ENCODE peak calls at places on chromosome 1, in eight cellular contexts. K is Right ventricle myocardium inferior; P is NCI-H69; Y is mesendoderm; Z is activated CD8-positive, alpha-beta memory T cell treated with anti-CD3 and anti-CD28 coated beads for 48 hours; E is stimulated activated CD8-positive, alpha-beta memory T cell treated with anti-CD3 and anti-CD28 coated beads, Interleukin-4, amount 100 ng/mL, for 4 hours; U is cardiac septum; G is dermis blood vessel endothelial cell. B is an unnamed sample.

GRCh38 chr1:42436794-42437458 is 18.9 kb downstream of the ZMYND12 start:
- DNase-seq in K (no peak), P (no peak), Y (no peak), Z (no peak), E (no peak), U (no peak), G (peak), B (no peak)

GRCh38 chr1:32538887-32539583 is at the start of gene ZBTB8A:
- DNase-seq in K (no peak), P (peak), Y (peak), Z (no peak), E (no peak), U (peak), G (peak), B (peak)

GRCh38 chr1:90012305-90012704 is 17.4 kb downstream of the ZNF326 start:
- DNase-seq in K (no peak), P (no peak), Y (no peak), Z (no peak), E (no peak), U (no peak), G (no peak), B (no peak)

GRCh38 chr1:15215116-15215515 is 31.9 kb upstream of the FHAD1 start:
- DNase-seq in K (no peak), P (no peak), Y (no peak), Z (no peak), E (no peak), U (no peak), G (no peak), B (no peak)

GRCh38 chr1:31054349-31054748 is 11.2 kb downstream of the PUM1 start:
- DNase-seq in K (no peak), P (no peak), Y (no peak), Z (no peak), E (no peak), U (no peak), G (peak), B (no peak)

GRCh38 chr1:50829010-50829958 is 130.8 kb downstream of the FAF1 start:
- DNase-seq in K (no peak), P (peak), Y (no peak), Z (no peak), E (no peak), U (no peak), G (peak), B (no peak)

GRCh38 chr1:201911827-201912571 is 23.3 kb downstream of the SHISA4 start:
- DNase-seq in K (no peak), P (peak), Y (peak), Z (no peak), E (no peak), U (no peak), G (no peak), B (no peak)

GRCh38 chr1:55056632-55056992 is 17.3 kb downstream of the PCSK9 start:
- DNase-seq in K (no peak), P (no peak), Y (no peak), Z (no peak), E (no peak), U (no peak), G (no peak), B (no peak)

GRCh38 chr1:228226141-228226874 is 18.5 kb downstream of the OBSCN start:
- DNase-seq in K (no peak), P (no peak), Y (no peak), Z (no peak), E (no peak), U (no peak), G (no peak), B (no peak)

GRCh38 chr1:35577071-35577998 is 4.2 kb downstream of the TFAP2E start:
- DNase-seq in K (peak), P (no peak), Y (peak), Z (peak), E (peak), U (peak), G (peak), B (no peak)

GRCh38 chr1:19493547-19493946 is 8.2 kb upstream of the CAPZB start:
- DNase-seq in K (no peak), P (no peak), Y (no peak), Z (no peak), E (no peak), U (no peak), G (no peak), B (no peak)

GRCh38 chr1:47569681-47570470 is 132.0 kb downstream of the FOXD2 start:
- DNase-seq in K (no peak), P (peak), Y (peak), Z (no peak), E (no peak), U (no peak), G (peak), B (no peak)

GRCh38 chr1:219416598-219417238 is 196.2 kb downstream of the ZC3H11B start:
- DNase-seq in K (no peak), P (peak), Y (peak), Z (peak), E (no peak), U (no peak), G (peak), B (peak)